ENCODE peak calls at places on chromosomes 16 and 17, in eight cellular contexts. Z is suprapubic skin, P is heart left ventricle, S is vagina, L is Peyer's patch, Q is IMR-90, D is stomach, X is gastrocnemius medialis. B is an unnamed sample.

GRCh38 chr16:57419506-57419905 is 14.9 kb downstream of the CCL17 start:
- DNase-seq in Z (no peak), P (no peak), S (no peak), L (no peak), Q (no peak), D (peak; percentile 4), X (no peak), B (no peak)

GRCh38 chr17:34361478-34362061 is 1.5 kb downstream of the CCL1 start:
- DNase-seq in Z (peak; percentile 90), P (peak; percentile 92), S (no peak), L (peak; percentile 66), Q (peak; percentile 86), D (peak; percentile 83), X (peak; percentile 73), B (peak; percentile 94)

GRCh38 chr17:59427425-59427921 is 96.0 kb downstream of the YPEL2 start:
- DNase-seq in Z (no peak), P (no peak), S (no peak), L (no peak), Q (peak; percentile 45), D (no peak), X (no peak), B (no peak)

GRCh38 chr17:4507361-4508111 is 8.9 kb downstream of the SPNS2 start:
- DNase-seq in Z (no peak), P (no peak), S (no peak), L (no peak), Q (no peak), D (no peak), X (no peak), B (no peak)

GRCh38 chr16:2535644-2536021 is 2.2 kb upstream of the PDPK1 start:
- DNase-seq in Z (peak; percentile 80), P (no peak), S (no peak), L (no peak), Q (peak; percentile 93), D (no peak), X (peak; percentile 51), B (peak; percentile 56)

GRCh38 chr17:80106751-80107150 is 5.4 kb downstream of the GAA start:
- DNase-seq in Z (peak; percentile 37), P (no peak), S (no peak), L (no peak), Q (no peak), D (no peak), X (no peak), B (no peak)

GRCh38 chr16:35533683-35534082 is 2074.3 kb downstream of the TP53TG3F start:
- DNase-seq in Z (no peak), P (no peak), S (no peak), L (no peak), Q (no peak), D (no peak), X (no peak), B (no peak)

GRCh38 chr17:73313526-73314127 is 1.8 kb upstream of the CDC42EP4 start:
- DNase-seq in Z (no peak), P (no peak), S (no peak), L (no peak), Q (no peak), D (no peak), X (no peak), B (no peak)

GRCh38 chr16:84408314-84408690 is 40.0 kb downstream of the ATP2C2 start:
- DNase-seq in Z (no peak), P (no peak), S (no peak), L (no peak), Q (no peak), D (no peak), X (no peak), B (no peak)

GRCh38 chr17:7383742-7384488 is 3.0 kb downstream of the TNK1 start:
- DNase-seq in Z (no peak), P (peak; percentile 76), S (peak; percentile 93), L (peak; percentile 75), Q (peak; percentile 13), D (peak; percentile 34), X (no peak), B (no peak)

GRCh38 chr17:81980122-81980521 is 2.7 kb downstream of the ASPSCR1 start:
- DNase-seq in Z (no peak), P (no peak), S (no peak), L (no peak), Q (no peak), D (no peak), X (no peak), B (no peak)
- H3K27ac ChIP-seq in Z (no peak overlapping the region), P (no peak overlapping the region), S (no peak overlapping the region), L (no peak overlapping the region), Q (no peak overlapping the region), D (no peak overlapping the region), X (no peak overlapping the region), B (no peak overlapping the region)

GRCh38 chr16:85611205-85611454 is 2.0 kb upstream of the GSE1 start:
- DNase-seq in Z (no peak), P (no peak), S (no peak), L (no peak), Q (no peak), D (no peak), X (no peak), B (no peak)

GRCh38 chr16:85610446-85611204 is 2.5 kb upstream of the GSE1 start:
- DNase-seq in Z (peak; percentile 96), P (peak; percentile 93), S (no peak), L (peak; percentile 85), Q (peak; percentile 81), D (peak; percentile 89), X (peak; percentile 83), B (peak; percentile 90)

GRCh38 chr16:85612191-85612800 is 826 bp upstream of the GSE1 start:
- DNase-seq in Z (peak; percentile 89), P (peak; percentile 83), S (no peak), L (peak; percentile 46), Q (peak; percentile 85), D (peak; percentile 88), X (peak; percentile 95), B (peak; percentile 94)

GRCh38 chr16:85612801-85613608 is at the start of gene GSE1:
- DNase-seq in Z (peak; percentile 94), P (peak; percentile 94), S (no peak), L (peak; percentile 84), Q (peak; percentile 68), D (peak; percentile 99), X (peak; percentile 98), B (peak; percentile 99)

DNA sequence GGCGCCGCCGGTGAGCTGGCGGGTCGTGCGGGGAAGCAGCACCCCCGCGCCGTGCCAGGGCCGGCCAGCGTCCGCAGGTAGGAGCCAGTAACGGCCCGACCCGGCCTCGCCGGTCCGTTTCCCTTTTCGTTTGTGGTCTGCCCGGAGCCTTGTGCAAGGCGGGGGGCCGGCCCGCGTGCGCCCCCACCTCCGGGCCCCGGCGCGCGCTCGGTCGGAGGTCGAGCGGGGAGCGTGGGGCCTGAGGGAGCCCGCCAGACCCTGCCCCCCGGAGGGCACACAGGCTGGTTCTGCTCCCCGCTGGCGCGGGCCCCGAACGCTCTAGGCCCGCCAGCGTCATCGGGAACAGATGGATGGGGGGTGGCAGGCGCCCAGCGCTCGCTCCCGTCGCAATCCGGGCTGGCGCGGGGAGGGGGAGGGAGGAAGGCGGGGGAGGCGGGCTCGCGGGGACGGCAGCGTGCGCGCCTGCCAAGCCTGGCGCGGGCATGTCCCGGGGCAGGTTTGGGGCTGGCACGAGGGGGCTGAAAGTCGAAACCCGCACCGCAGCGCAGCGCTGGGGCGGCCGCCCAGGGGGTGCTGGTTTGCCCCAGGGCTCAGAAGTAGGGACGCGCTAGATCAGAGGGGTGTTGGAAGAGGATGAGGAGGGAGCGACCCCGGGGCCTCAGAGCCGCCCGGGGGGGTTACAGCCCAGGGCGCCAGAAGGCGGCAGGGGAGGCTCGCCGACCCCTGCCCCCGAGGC is 1.5 kb upstream of the GSE1 start:
- DNase-seq in Z (peak; percentile 87), P (peak; percentile 91), S (no peak), L (peak; percentile 60), Q (peak; percentile 74), D (peak; percentile 91), X (peak; percentile 91), B (peak; percentile 93)
- TF ChIP-seq POLR2A in Z (no peak), P (no peak), S (no peak), L (peak; percentile 22), Q (no peak), D (peak; percentile 50), X (peak; percentile 81), B (peak; percentile 89)

DNA sequence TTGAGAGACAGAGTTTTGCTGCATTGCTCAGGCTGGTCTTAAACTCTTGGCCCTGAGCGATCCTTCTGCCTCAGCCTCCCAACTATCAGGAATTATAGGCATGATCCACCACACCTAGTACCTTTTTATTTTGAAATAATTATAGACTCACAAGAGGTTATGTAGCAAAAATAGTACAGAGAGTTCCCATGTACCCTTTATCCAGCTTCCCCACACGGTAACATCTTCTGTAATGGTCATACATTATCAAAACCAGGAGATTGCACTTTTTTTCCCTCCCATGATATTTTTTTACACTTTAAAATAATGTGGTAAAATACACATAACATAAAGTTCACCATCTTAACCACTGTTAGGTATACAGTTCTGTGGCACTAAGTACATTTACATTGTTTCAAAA is 28.8 kb upstream of the CACNG4 start:
- DNase-seq in Z (no peak), P (no peak), S (no peak), L (no peak), Q (no peak), D (no peak), X (no peak), B (no peak)
- H3K27ac ChIP-seq in Z (no peak overlapping the region), P (no peak overlapping the region), S (no peak overlapping the region), L (no peak overlapping the region), Q (no peak overlapping the region), D (no peak overlapping the region), X (no peak overlapping the region), B (no peak overlapping the region)

GRCh38 chr17:50540485-50541401 is 6.2 kb upstream of the SPATA20 start:
- DNase-seq in Z (no peak), P (no peak), S (no peak), L (no peak), Q (no peak), D (no peak), X (no peak), B (no peak)

GRCh38 chr17:50537721-50538548 is 5.4 kb downstream of the EPN3 start:
- DNase-seq in Z (no peak), P (no peak), S (no peak), L (no peak), Q (no peak), D (no peak), X (no peak), B (no peak)

GRCh38 chr17:50536683-50537646 is 4.4 kb downstream of the EPN3 start:
- DNase-seq in Z (no peak), P (no peak), S (no peak), L (no peak), Q (no peak), D (no peak), X (no peak), B (no peak)

GRCh38 chr17:50539762-50540440 is 7.1 kb upstream of the SPATA20 start:
- DNase-seq in Z (no peak), P (no peak), S (no peak), L (no peak), Q (no peak), D (peak; percentile 60), X (no peak), B (no peak)

DNA sequence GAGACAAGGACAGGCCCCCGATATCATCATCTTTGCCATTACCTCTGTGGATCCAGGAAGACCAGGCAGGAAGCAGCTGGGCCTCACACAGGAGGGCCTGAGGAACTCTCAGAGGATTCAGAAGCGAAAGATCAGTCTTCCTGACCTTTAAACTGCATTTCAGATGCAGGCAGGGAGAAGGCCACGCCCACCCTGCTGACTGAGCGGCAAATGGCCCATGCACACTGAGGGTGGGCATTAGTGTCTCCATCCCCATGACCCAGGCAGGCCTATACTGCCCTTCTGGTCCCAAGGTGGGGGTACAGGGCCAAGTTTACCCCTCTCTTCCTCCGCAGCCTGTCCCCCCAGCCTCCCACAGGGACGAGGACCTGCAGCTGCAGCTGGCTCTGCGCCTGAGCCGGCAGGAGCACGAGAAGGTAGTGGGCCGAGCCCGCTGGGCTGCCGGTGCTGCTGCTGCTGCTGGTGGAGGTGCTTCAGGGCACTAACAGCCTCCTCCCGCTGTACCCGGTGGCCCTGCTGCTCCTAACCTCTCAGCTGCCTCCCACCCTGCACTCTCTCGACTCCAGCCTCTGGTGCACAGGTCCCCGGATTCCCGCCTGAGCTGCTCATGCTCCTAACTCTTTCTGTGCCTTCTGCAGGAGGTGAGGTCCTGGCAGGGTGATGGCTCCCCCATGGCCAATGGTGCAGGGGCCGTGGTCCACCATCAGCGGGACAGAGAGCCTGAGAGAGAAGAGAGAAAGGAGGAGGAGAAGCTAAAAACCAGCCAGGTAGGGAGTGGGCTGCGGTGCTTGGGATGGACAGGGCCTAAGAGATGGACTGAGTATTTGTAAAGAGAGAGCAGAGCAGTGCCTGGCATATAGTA is 6.2 kb downstream of the EPN3 start:
- DNase-seq in Z (no peak), P (no peak), S (no peak), L (no peak), Q (no peak), D (no peak), X (no peak), B (no peak)
- TF ChIP-seq POLR2A in Z (no peak), P (no peak), S (no peak), L (no peak), Q (no peak), D (no peak), X (no peak), B (no peak)